ENCODE peak calls at places on chromosomes 6 and 20, in four cellular contexts. Z is heart left ventricle, B is DND-41, V is cardiac fibroblast. Y is an unnamed sample.
A peak's percentile ranks its signal among the peaks of the same experiment; 100 is the strongest.

GRCh38 chr6:125154184-125155135 is 887 bp downstream of the TPD52L1 start:
- DNase-seq in Z (peak; percentile 58), B (no peak), V (peak; percentile 10), Y (peak; percentile 22)

GRCh38 chr6:19478992-19479391 is 358.2 kb upstream of the ID4 start:
- DNase-seq in Z (no peak), B (no peak), V (peak; percentile 26), Y (no peak)

GRCh38 chr6:37168809-37169457 is 1.0 kb upstream of the PIM1 start:
- DNase-seq in Z (no peak), B (no peak), V (peak; percentile 65), Y (no peak)

GRCh38 chr6:127515234-127515793 is 3.8 kb downstream of the MTCL3 start:
- DNase-seq in Z (no peak), B (no peak), V (peak; percentile 33), Y (peak; percentile 22)

GRCh38 chr6:74451953-74452352 is 753.9 kb downstream of the COL12A1 start:
- DNase-seq in Z (no peak), B (no peak), V (no peak), Y (no peak)

GRCh38 chr20:8903655-8904605 is 165.0 kb upstream of the PLCB4 start:
- DNase-seq in Z (no peak), B (no peak), V (no peak), Y (no peak)

GRCh38 chr6:11938285-11938890 is 73.7 kb upstream of the HIVEP1 start:
- DNase-seq in Z (no peak), B (no peak), V (no peak), Y (no peak)

GRCh38 chr20:17958326-17959256 is 10.0 kb downstream of the SNX5 start:
- DNase-seq in Z (no peak), B (no peak), V (no peak), Y (no peak)

GRCh38 chr6:125918230-125918629 is 38.3 kb upstream of the HINT3 start:
- DNase-seq in Z (no peak), B (no peak), V (no peak), Y (no peak)

GRCh38 chr20:45905505-45906079 is 6.4 kb downstream of the PLTP start:
- DNase-seq in Z (no peak), B (no peak), V (peak; percentile 89), Y (no peak)

GRCh38 chr6:84728602-84729001 is 35.8 kb downstream of the TBX18 start:
- DNase-seq in Z (no peak), B (no peak), V (peak; percentile 61), Y (peak; percentile 22)

GRCh38 chr6:13288481-13288880 is 39.9 kb downstream of the TBC1D7 start:
- DNase-seq in Z (no peak), B (no peak), V (no peak), Y (no peak)

GRCh38 chr6:36642913-36643817 is 35.3 kb upstream of the CDKN1A start:
- DNase-seq in Z (peak; percentile 88), B (no peak), V (peak; percentile 77), Y (no peak)

GRCh38 chr20:20237093-20237959 is 130.6 kb upstream of the INSM1 start:
- DNase-seq in Z (no peak), B (peak; percentile 29), V (peak; percentile 44), Y (peak; percentile 20)

GRCh38 chr6:22145823-22146379 is 150.9 kb downstream of the PRL start:
- DNase-seq in Z (no peak), B (peak; percentile 89), V (peak; percentile 63), Y (peak; percentile 98)

GRCh38 chr6:28218312-28219248 is 6.5 kb upstream of the ZSCAN9 start:
- DNase-seq in Z (peak; percentile 90), B (no peak), V (peak; percentile 68), Y (no peak)

GRCh38 chr6:166862287-166862977 is 93.9 kb downstream of the RNASET2 start:
- DNase-seq in Z (peak; percentile 69), B (peak; percentile 29), V (no peak), Y (peak; percentile 6)

GRCh38 chr6:7136859-7137334 is 29.1 kb downstream of the RREB1 start:
- DNase-seq in Z (no peak), B (no peak), V (no peak), Y (no peak)

GRCh38 chr6:141321486-141322347 is 811.0 kb upstream of the GJE1 start:
- DNase-seq in Z (no peak), B (no peak), V (peak; percentile 37), Y (no peak)

GRCh38 chr6:141326925-141327324 is 805.8 kb upstream of the GJE1 start:
- DNase-seq in Z (no peak), B (no peak), V (no peak), Y (no peak)

GRCh38 chr6:141326426-141326825 is 806.3 kb upstream of the GJE1 start:
- DNase-seq in Z (no peak), B (no peak), V (peak; percentile 99), Y (no peak)
- H3K4me3 ChIP-seq in Z (peak overlapping the region; percentile 37), B (no peak overlapping the region), V (no peak overlapping the region), Y (no peak overlapping the region)

DNA sequence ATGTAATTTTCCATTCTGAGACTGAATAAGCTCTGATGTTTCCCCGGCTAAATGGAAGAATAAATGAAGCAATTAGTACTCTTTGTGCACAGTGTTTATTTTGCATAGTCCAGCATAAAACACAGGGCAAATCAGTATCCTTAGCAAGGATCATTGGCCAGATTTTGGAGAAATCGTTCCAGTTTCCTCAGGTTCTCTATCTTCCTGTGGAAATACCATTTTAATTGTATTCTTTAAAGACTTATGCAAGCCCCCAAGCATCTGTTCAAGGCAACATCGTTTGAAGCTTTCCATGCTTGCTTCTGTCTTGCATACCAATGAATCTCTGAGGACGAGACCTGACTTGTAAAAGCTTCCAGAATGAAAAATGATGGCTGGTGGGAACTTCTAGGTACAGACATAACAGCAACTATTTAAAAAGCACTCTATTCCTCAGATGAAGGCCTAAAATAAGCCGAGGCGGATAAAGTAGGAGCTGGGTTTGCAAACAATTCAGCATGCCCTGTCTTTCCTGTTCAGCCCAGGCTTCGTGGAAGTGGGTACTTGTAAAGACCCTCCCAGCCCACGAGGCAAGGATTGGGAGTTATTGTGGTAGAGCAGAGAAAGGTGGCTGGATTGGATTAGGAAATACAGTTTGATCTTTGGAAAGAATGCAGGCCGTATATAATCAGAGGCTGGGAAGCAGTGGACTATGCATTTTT is 21.6 kb downstream of the NRSN1 start:
- DNase-seq in Z (no peak), B (no peak), V (no peak), Y (no peak)
- H3K4me3 ChIP-seq in Z (no peak overlapping the region), B (no peak overlapping the region), V (no peak overlapping the region), Y (no peak overlapping the region)

GRCh38 chr20:2946988-2947961 is 74.0 kb downstream of the PTPRA start:
- DNase-seq in Z (no peak), B (no peak), V (peak; percentile 62), Y (no peak)
- H3K4me3 ChIP-seq in Z (no peak overlapping the region), B (no peak overlapping the region), V (no peak overlapping the region), Y (no peak overlapping the region)

DNA sequence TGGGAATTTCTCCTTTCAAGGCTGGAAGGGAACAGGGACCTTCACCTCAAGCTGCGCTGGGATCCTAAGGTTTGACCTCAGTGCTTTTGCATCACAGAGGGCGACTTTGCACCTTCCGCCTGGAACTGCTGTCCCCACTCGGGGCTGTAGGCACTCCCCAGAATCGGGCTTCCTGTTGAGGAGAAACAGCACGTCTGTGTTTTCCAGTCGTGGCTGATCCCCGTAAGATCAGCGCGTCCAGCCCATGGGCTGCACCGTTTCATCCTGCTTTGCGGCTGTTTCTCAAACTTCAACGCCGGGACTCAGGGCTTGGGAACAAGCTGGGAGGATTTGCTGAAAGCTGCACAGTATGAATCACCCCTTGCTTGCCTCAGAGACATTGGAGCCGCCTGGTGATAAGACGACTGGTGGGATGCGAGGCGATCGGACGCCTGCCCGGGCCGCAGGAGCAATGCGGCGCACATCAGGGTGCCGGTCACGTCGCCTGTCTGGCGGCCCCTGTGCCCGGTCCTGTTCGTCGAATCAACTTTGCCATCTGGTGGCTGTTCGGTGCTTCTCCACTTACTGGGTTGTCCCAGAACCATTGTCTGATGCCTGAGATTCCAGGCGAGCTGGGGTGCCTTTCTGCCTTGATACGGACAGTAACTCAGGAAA is 53.6 kb upstream of the FRMD1 start:
- DNase-seq in Z (no peak), B (no peak), V (peak; percentile 78), Y (no peak)
- H3K4me3 ChIP-seq in Z (peak overlapping the region; percentile 44), B (no peak overlapping the region), V (no peak overlapping the region), Y (no peak overlapping the region)

GRCh38 chr6:3750324-3751018 is 1.0 kb downstream of the PXDC1 start:
- DNase-seq in Z (peak; percentile 92), B (no peak), V (peak; percentile 76), Y (no peak)
- H3K4me3 ChIP-seq in Z (peak overlapping the region; percentile 77), B (no peak overlapping the region), V (peak overlapping the region; percentile 88), Y (no peak overlapping the region)

GRCh38 chr6:24932832-24933231 is 2.9 kb downstream of the RIPOR2 start:
- DNase-seq in Z (no peak), B (no peak), V (no peak), Y (no peak)
- H3K4me3 ChIP-seq in Z (no peak overlapping the region), B (no peak overlapping the region), V (no peak overlapping the region), Y (peak overlapping the region; percentile 8)

GRCh38 chr20:1310506-1311190 is 18.3 kb downstream of the SDCBP2 start:
- DNase-seq in Z (no peak), B (no peak), V (no peak), Y (no peak)

GRCh38 chr20:1312308-1312707 is 16.6 kb downstream of the SDCBP2 start:
- DNase-seq in Z (peak; percentile 35), B (no peak), V (no peak), Y (no peak)

GRCh38 chr20:1312904-1313235 is 16.1 kb downstream of the SDCBP2 start:
- DNase-seq in Z (no peak), B (no peak), V (no peak), Y (no peak)

GRCh38 chr20:1315804-1316203 is 13.1 kb downstream of the SDCBP2 start:
- DNase-seq in Z (no peak), B (no peak), V (no peak), Y (no peak)

DNA sequence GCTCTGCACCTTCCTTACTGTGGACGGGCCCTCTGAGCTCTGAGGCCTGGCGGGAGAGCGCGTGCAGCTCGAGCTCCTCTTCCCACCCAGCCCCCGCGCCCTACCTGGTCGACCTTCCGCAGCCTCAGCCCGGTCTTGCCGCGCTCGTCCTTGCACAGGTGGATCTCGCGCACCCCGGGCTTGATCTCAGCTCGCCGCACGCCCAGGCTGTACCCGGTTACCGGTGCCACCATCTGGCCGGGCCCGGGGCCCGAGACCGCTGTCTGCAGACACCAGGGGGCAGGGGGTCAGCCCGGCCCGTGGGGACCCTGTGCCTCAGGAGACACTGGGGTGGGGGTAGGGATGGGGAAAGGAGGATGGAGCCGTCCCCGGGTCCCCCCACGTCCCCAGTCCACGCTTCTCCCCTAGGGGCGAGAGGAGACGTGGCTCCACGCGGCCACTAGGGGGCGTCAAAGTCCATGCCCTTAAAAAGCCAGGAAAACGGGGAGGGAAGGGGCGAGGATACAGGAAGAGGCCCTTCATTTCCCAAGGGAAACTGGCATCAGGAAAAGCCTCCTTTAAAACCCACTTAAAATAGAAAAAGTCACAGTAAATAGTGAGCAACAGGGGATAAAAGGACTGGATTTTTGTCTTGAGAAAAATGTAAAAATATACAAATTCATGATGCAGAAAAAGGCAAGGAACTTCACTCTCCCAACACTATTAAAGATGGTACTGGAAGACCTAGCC is 15.5 kb downstream of the SDCBP2 start:
- DNase-seq in Z (peak; percentile 89), B (peak; percentile 65), V (peak; percentile 85), Y (no peak)
- H3K4me3 ChIP-seq in Z (peak overlapping the region; percentile 32), B (no peak overlapping the region), V (peak overlapping the region; percentile 36), Y (no peak overlapping the region)